ENCODE peak calls at places on chromosomes 7 and 10, in ten cellular contexts. Z, Q, D, E, R, L, X, T, H and C are unnamed samples.

GRCh38 chr10:13351340-13351915 is 3.3 kb upstream of the SEPHS1 start:
- DNase-seq in Z (no peak), Q (no peak), D (no peak), E (no peak), R (no peak), L (no peak), X (no peak), T (no peak), H (no peak), C (no peak)

GRCh38 chr10:48474764-48475365 is 130.0 kb downstream of the ARHGAP22 start:
- DNase-seq in Z (peak), Q (no peak), D (no peak), E (no peak), R (no peak), L (no peak), X (no peak), T (no peak), H (no peak), C (no peak)

GRCh38 chr10:97230146-97230545 is 44.4 kb upstream of the SLIT1 start:
- DNase-seq in Z (no peak), Q (no peak), D (no peak), E (peak), R (no peak), L (no peak), X (peak), T (no peak), H (no peak), C (no peak)

GRCh38 chr7:76333388-76334101 is 25.2 kb downstream of the YWHAG start:
- DNase-seq in Z (no peak), Q (no peak), D (peak), E (peak), R (no peak), L (peak), X (no peak), T (peak), H (no peak), C (no peak)

GRCh38 chr7:24318326-24318725 is 34.3 kb downstream of the NPY start:
- DNase-seq in Z (no peak), Q (no peak), D (no peak), E (no peak), R (no peak), L (no peak), X (peak), T (no peak), H (peak), C (no peak)

GRCh38 chr7:15315678-15316077 is 246.1 kb downstream of the AGMO start:
- DNase-seq in Z (no peak), Q (no peak), D (no peak), E (no peak), R (no peak), L (no peak), X (no peak), T (no peak), H (no peak), C (no peak)

GRCh38 chr10:117615649-117616048 is 73.1 kb downstream of the EMX2 start:
- DNase-seq in Z (no peak), Q (no peak), D (no peak), E (no peak), R (no peak), L (no peak), X (no peak), T (no peak), H (no peak), C (peak)

GRCh38 chr7:125668321-125668993 is 738.8 kb upstream of the POT1 start:
- DNase-seq in Z (no peak), Q (no peak), D (no peak), E (no peak), R (no peak), L (no peak), X (no peak), T (no peak), H (no peak), C (no peak)

GRCh38 chr10:11742009-11742778 is at the start of gene ECHDC3:
- DNase-seq in Z (peak), Q (peak), D (peak), E (peak), R (no peak), L (peak), X (peak), T (peak), H (peak), C (no peak)

GRCh38 chr7:153772966-153773365 is 279.2 kb upstream of the DPP6 start:
- DNase-seq in Z (no peak), Q (no peak), D (no peak), E (no peak), R (no peak), L (no peak), X (no peak), T (no peak), H (no peak), C (no peak)

GRCh38 chr7:152402384-152403250 is 33.2 kb downstream of the KMT2C start:
- DNase-seq in Z (no peak), Q (no peak), D (no peak), E (no peak), R (no peak), L (no peak), X (no peak), T (no peak), H (peak), C (no peak)

GRCh38 chr7:17206354-17206905 is 92.0 kb upstream of the AHR start:
- DNase-seq in Z (peak), Q (no peak), D (no peak), E (no peak), R (no peak), L (peak), X (peak), T (no peak), H (peak), C (no peak)

GRCh38 chr10:102375867-102376266 is 19.6 kb upstream of the NFKB2 start:
- DNase-seq in Z (no peak), Q (no peak), D (no peak), E (no peak), R (no peak), L (no peak), X (no peak), T (no peak), H (no peak), C (no peak)
- TF ChIP-seq CTCF in Z (no peak), Q (no peak), D (no peak), E (no peak), R (no peak), L (no peak), X (no peak), T (no peak), H (no peak), C (no peak)

GRCh38 chr7:89773594-89773993 is 380.7 kb upstream of the STEAP1 start:
- DNase-seq in Z (no peak), Q (no peak), D (no peak), E (no peak), R (no peak), L (no peak), X (no peak), T (no peak), H (no peak), C (no peak)

GRCh38 chr7:89772276-89772675 is 382.0 kb upstream of the STEAP1 start:
- DNase-seq in Z (no peak), Q (no peak), D (no peak), E (no peak), R (no peak), L (no peak), X (no peak), T (no peak), H (no peak), C (no peak)

GRCh38 chr7:89775459-89775858 is 378.8 kb upstream of the STEAP1 start:
- DNase-seq in Z (no peak), Q (no peak), D (no peak), E (no peak), R (no peak), L (no peak), X (no peak), T (no peak), H (no peak), C (no peak)

GRCh38 chr7:89770156-89770555 is 384.1 kb upstream of the STEAP1 start:
- DNase-seq in Z (no peak), Q (no peak), D (no peak), E (no peak), R (no peak), L (no peak), X (no peak), T (no peak), H (no peak), C (no peak)

GRCh38 chr7:89771003-89771636 is 383.1 kb upstream of the STEAP1 start:
- DNase-seq in Z (no peak), Q (no peak), D (no peak), E (no peak), R (no peak), L (no peak), X (no peak), T (no peak), H (no peak), C (no peak)
- TF ChIP-seq CTCF in Z (no peak), Q (no peak), D (no peak), E (peak), R (no peak), L (no peak), X (peak), T (no peak), H (no peak), C (peak)

DNA sequence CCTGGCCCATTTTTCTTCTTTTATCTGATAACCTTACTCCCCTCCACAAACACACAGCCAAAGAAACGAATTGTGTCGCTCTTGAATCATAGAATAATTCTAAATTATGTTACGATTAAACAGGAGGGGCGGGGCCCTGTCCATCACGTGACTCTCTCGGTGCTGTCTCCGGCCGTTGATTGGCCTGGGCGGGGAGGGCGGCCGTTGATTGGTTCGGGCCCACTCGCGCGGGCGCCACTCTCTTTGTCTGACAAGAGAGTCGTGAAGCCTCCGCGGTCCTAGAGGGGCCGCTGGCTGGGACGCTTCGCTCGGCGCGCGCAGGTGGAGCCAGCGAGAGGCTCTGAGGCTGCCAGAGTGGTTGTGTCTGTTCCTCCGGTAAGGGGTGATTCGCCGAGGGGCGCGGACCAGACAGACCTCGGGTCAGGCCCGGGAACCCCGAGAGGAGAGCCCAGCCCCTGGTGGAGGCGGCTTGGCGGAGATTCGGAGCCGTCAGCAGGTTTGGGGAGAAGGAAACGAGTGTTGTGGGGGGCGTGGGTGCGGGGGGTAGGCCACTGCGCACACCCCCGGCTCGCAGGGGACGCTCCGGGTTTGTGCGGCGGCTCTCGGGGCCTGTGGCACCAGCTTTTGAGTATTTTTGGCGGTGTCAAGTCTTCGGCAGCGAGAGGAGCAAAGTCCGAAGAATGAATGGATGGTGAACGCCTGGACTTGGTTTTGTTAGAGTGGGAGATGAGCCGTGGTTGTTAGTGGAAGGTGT is at the start of gene ZNF789:
- DNase-seq in Z (peak), Q (peak), D (peak), E (peak), R (peak), L (peak), X (peak), T (peak), H (peak), C (peak)
- TF ChIP-seq CTCF in Z (no peak), Q (no peak), D (no peak), E (no peak), R (no peak), L (no peak), X (no peak), T (peak), H (no peak), C (no peak)

DNA sequence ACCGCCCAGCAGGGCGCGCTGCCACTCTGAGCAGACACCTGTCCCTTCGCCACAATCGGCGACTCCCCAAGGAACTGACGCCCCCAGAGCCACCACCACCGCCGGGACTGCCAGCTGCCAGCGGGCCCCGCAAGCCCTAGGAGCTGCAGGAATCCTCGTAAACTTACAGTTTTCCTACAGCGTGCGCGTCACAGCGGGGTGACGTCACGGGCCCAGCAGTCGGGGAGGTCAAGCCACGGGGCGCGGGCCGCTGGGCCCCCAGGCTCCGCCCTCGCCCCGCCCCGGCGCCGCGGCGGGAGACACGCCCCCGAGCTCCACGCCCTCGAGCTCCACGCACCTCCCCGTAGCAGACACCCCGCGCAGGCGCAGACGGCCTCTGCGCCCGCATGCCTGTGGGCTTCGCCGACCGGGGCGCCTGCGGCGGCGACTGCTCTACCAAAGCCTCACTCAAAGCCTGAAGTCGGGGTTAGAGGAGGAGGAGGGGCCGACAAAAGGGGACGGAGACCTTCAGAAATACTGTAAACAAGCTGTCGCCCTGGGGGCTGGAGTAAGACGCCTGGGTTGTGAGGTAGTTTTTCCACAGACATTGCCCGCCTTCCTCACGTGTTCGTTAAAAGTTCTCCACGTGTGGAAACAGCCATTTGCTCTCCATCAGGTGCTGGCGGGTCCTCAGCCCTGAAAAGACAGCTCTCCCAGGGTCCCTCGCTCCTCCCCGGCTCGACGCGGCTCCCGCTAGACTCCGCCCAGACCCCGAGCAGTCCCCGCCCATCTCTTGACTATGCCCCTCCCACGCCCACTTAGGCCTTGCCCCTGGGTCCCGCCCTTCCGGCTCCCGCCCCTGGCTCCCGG is at the start of gene ZNF438:
- DNase-seq in Z (peak), Q (peak), D (peak), E (peak), R (peak), L (peak), X (peak), T (peak), H (peak), C (peak)
- TF ChIP-seq CTCF in Z (peak), Q (peak), D (peak), E (peak), R (peak), L (no peak), X (peak), T (peak), H (peak), C (peak)

GRCh38 chr7:139597028-139597427 is 73.5 kb downstream of the CLEC2L start:
- DNase-seq in Z (no peak), Q (no peak), D (no peak), E (no peak), R (no peak), L (no peak), X (no peak), T (no peak), H (no peak), C (no peak)

GRCh38 chr7:139594911-139595476 is 71.5 kb downstream of the CLEC2L start:
- DNase-seq in Z (no peak), Q (no peak), D (no peak), E (peak), R (no peak), L (no peak), X (no peak), T (no peak), H (no peak), C (no peak)

GRCh38 chr7:139598642-139599041 is 75.2 kb downstream of the CLEC2L start:
- DNase-seq in Z (no peak), Q (no peak), D (no peak), E (no peak), R (no peak), L (no peak), X (peak), T (no peak), H (no peak), C (no peak)

GRCh38 chr7:139595806-139596205 is 72.3 kb downstream of the CLEC2L start:
- DNase-seq in Z (no peak), Q (no peak), D (no peak), E (no peak), R (no peak), L (peak), X (no peak), T (no peak), H (no peak), C (no peak)

GRCh38 chr7:139596626-139597025 is 73.1 kb downstream of the CLEC2L start:
- DNase-seq in Z (no peak), Q (no peak), D (no peak), E (no peak), R (no peak), L (no peak), X (no peak), T (no peak), H (no peak), C (no peak)
- TF ChIP-seq CTCF in Z (no peak), Q (no peak), D (no peak), E (no peak), R (no peak), L (no peak), X (no peak), T (no peak), H (no peak), C (no peak)

GRCh38 chr7:77566421-77566820 is 29.3 kb downstream of the PTPN12 start:
- DNase-seq in Z (no peak), Q (no peak), D (no peak), E (no peak), R (no peak), L (no peak), X (no peak), T (no peak), H (no peak), C (no peak)

GRCh38 chr7:77569514-77570232 is 32.6 kb downstream of the PTPN12 start:
- DNase-seq in Z (no peak), Q (no peak), D (no peak), E (no peak), R (no peak), L (no peak), X (no peak), T (no peak), H (no peak), C (no peak)

GRCh38 chr7:77565917-77566316 is 28.8 kb downstream of the PTPN12 start:
- DNase-seq in Z (no peak), Q (no peak), D (no peak), E (peak), R (no peak), L (no peak), X (peak), T (no peak), H (peak), C (no peak)

GRCh38 chr7:77571791-77572190 is 34.7 kb downstream of the PTPN12 start:
- DNase-seq in Z (no peak), Q (no peak), D (no peak), E (no peak), R (no peak), L (no peak), X (no peak), T (no peak), H (no peak), C (no peak)

DNA sequence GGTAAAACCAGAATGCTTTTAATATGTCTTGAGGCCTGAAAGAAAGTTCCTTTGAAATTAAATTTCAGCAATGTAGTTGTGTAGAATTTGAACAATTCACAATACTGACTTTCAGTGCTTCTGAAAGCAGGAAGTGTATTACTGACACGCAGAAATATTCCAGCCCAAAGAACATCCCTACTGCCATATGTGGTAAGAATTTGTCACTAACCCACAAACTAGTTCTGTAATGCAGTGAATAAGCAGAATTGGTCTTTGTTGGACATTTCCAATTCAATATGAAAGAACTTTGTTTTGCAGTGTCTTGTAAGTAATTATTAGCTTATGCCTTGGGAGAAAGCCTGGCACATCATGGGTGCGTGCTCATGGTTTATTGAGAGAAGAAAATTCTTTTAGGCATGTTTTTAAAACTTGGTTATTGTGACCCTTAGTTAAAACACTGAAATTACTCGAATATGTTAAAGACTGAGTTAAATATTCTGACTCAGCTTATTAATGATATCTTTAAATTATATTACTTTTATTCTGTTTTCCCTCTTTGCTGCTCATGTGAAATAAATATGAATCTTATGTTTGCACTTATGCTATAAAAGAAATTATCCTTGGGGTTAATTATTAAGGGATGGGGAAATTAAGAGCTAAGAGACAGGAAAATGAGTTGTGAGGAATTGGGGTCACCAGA is 33.4 kb downstream of the PTPN12 start:
- DNase-seq in Z (no peak), Q (no peak), D (no peak), E (peak), R (peak), L (no peak), X (peak), T (no peak), H (peak), C (no peak)
- TF ChIP-seq CTCF in Z (no peak), Q (no peak), D (no peak), E (peak), R (no peak), L (no peak), X (no peak), T (no peak), H (no peak), C (no peak)

GRCh38 chr7:131505636-131506557 is 50.5 kb downstream of the PODXL start:
- DNase-seq in Z (no peak), Q (no peak), D (no peak), E (no peak), R (no peak), L (no peak), X (no peak), T (no peak), H (no peak), C (no peak)
- TF ChIP-seq CTCF in Z (no peak), Q (no peak), D (no peak), E (no peak), R (no peak), L (no peak), X (no peak), T (no peak), H (no peak), C (no peak)

GRCh38 chr10:30493609-30494530 is 59.9 kb downstream of the MAP3K8 start:
- DNase-seq in Z (peak), Q (peak), D (peak), E (peak), R (no peak), L (no peak), X (peak), T (peak), H (no peak), C (no peak)
- TF ChIP-seq CTCF in Z (no peak), Q (peak), D (no peak), E (no peak), R (no peak), L (no peak), X (no peak), T (no peak), H (no peak), C (no peak)